ENCODE peak calls at places on chromosomes 2 and 18, in seven cellular contexts. P is GM12892, W is H1, K is SK-N-SH, X is K562, S is GM12878, T is HepG2. F is an unnamed sample.

GRCh38 chr2:9703701-9704221 is 73.0 kb upstream of the YWHAQ start:
- DNase-seq in P (no peak), W (no peak), K (no peak), X (peak; percentile 83), S (no peak), T (peak; percentile 83), F (no peak)

GRCh38 chr2:203535078-203535783 is at the start of gene RAPH1:
- DNase-seq in P (peak; percentile 49), W (peak; percentile 47), K (peak; percentile 95), X (peak; percentile 81), S (no peak), T (peak; percentile 75), F (peak; percentile 60)

GRCh38 chr2:9235388-9236344 is 29.1 kb downstream of the ASAP2 start:
- DNase-seq in P (no peak), W (no peak), K (peak; percentile 79), X (no peak), S (no peak), T (peak; percentile 17), F (no peak)

GRCh38 chr2:9768388-9768787 is 74.9 kb upstream of the TAF1B start:
- DNase-seq in P (no peak), W (peak; percentile 43), K (no peak), X (peak; percentile 58), S (no peak), T (peak; percentile 47), F (no peak)

GRCh38 chr2:223442874-223443273 is 159.3 kb downstream of the SCG2 start:
- DNase-seq in P (no peak), W (no peak), K (no peak), X (no peak), S (no peak), T (no peak), F (no peak)

GRCh38 chr18:11801573-11801972 is 49.6 kb upstream of the CHMP1B start:
- DNase-seq in P (no peak), W (no peak), K (no peak), X (no peak), S (no peak), T (no peak), F (no peak)

GRCh38 chr2:27622921-27623384 is 5.9 kb downstream of the CCDC121 start:
- DNase-seq in P (no peak), W (no peak), K (no peak), X (no peak), S (no peak), T (no peak), F (no peak)

GRCh38 chr2:233819884-233820765 is 34.2 kb downstream of the HJURP start:
- DNase-seq in P (no peak), W (no peak), K (no peak), X (no peak), S (no peak), T (no peak), F (no peak)

GRCh38 chr2:240467149-240467642 is 31.7 kb downstream of the GPC1 start:
- DNase-seq in P (peak; percentile 13), W (no peak), K (peak; percentile 38), X (no peak), S (no peak), T (no peak), F (no peak)

GRCh38 chr2:37583867-37584266 is 87.6 kb downstream of the CDC42EP3 start:
- DNase-seq in P (no peak), W (no peak), K (no peak), X (no peak), S (no peak), T (no peak), F (no peak)

GRCh38 chr2:200811336-200812121 is at the start of gene BZW1:
- DNase-seq in P (peak; percentile 85), W (peak; percentile 90), K (peak; percentile 98), X (peak; percentile 94), S (peak; percentile 88), T (peak; percentile 95), F (peak; percentile 89)

GRCh38 chr2:110807520-110807919 is 75.1 kb downstream of the ACOXL start:
- DNase-seq in P (no peak), W (no peak), K (no peak), X (no peak), S (no peak), T (no peak), F (no peak)

GRCh38 chr2:237712477-237713377 is 85.3 kb downstream of the LRRFIP1 start:
- DNase-seq in P (no peak), W (no peak), K (no peak), X (no peak), S (no peak), T (no peak), F (no peak)

GRCh38 chr2:88919087-88919738 is 227.7 kb downstream of the RPIA start:
- DNase-seq in P (no peak), W (no peak), K (peak; percentile 19), X (no peak), S (no peak), T (peak; percentile 31), F (no peak)

GRCh38 chr2:101173707-101174295 is 22.6 kb upstream of the TBC1D8 start:
- DNase-seq in P (no peak), W (no peak), K (no peak), X (no peak), S (peak; percentile 15), T (no peak), F (no peak)

GRCh38 chr2:164523026-164523425 is 98.3 kb downstream of the GRB14 start:
- DNase-seq in P (no peak), W (no peak), K (no peak), X (no peak), S (no peak), T (no peak), F (no peak)

GRCh38 chr2:223008162-223008561 is 43.8 kb upstream of the KCNE4 start:
- DNase-seq in P (no peak), W (no peak), K (no peak), X (no peak), S (no peak), T (no peak), F (no peak)

GRCh38 chr18:35728676-35729075 is 147.1 kb downstream of the GALNT1 start:
- DNase-seq in P (no peak), W (no peak), K (no peak), X (no peak), S (no peak), T (no peak), F (no peak)

GRCh38 chr18:31513189-31513907 is 15.4 kb downstream of the DSG2 start:
- DNase-seq in P (no peak), W (no peak), K (no peak), X (no peak), S (no peak), T (peak; percentile 41), F (no peak)

GRCh38 chr18:23137788-23138216 is 2.5 kb downstream of the CABLES1 start:
- DNase-seq in P (no peak), W (no peak), K (no peak), X (no peak), S (no peak), T (no peak), F (no peak)

GRCh38 chr2:182642328-182642727 is 73.7 kb upstream of the DNAJC10 start:
- DNase-seq in P (peak; percentile 5), W (no peak), K (peak; percentile 41), X (no peak), S (peak; percentile 27), T (peak; percentile 11), F (peak; percentile 23)
- TF ChIP-seq TAF1 in P (no peak), W (no peak), K (no peak), X (no peak), S (no peak), T (no peak), F (no peak)

GRCh38 chr2:170054996-170055395 is 123.0 kb upstream of the MYO3B start:
- DNase-seq in P (no peak), W (no peak), K (no peak), X (no peak), S (no peak), T (no peak), F (no peak)

GRCh38 chr2:170047331-170048065 is 130.4 kb upstream of the MYO3B start:
- DNase-seq in P (no peak), W (no peak), K (no peak), X (no peak), S (no peak), T (no peak), F (no peak)

GRCh38 chr2:170056900-170057299 is 121.0 kb upstream of the MYO3B start:
- DNase-seq in P (no peak), W (no peak), K (no peak), X (no peak), S (no peak), T (no peak), F (no peak)

DNA sequence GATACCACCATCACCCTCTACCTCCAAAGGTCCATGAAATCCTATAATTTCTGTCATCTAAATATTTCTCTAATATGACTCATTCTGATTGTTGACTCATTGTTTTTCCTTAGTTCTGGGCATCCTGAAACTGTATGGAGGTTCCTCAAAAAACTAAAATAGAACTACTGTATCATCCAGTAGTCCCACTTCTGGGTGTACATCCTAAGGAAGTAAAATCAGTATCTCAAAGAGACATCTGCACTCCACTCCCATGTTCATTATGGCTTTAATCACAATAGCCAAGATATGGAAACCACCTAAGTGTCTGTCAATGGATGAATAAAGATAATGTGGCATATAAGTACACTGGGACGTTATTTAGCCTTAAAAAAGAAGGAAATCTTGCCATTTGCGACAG is 125.8 kb upstream of the MYO3B start:
- DNase-seq in P (no peak), W (no peak), K (no peak), X (no peak), S (no peak), T (no peak), F (no peak)
- TF ChIP-seq TAF1 in P (no peak), W (no peak), K (no peak), X (no peak), S (no peak), T (no peak), F (no peak)

DNA sequence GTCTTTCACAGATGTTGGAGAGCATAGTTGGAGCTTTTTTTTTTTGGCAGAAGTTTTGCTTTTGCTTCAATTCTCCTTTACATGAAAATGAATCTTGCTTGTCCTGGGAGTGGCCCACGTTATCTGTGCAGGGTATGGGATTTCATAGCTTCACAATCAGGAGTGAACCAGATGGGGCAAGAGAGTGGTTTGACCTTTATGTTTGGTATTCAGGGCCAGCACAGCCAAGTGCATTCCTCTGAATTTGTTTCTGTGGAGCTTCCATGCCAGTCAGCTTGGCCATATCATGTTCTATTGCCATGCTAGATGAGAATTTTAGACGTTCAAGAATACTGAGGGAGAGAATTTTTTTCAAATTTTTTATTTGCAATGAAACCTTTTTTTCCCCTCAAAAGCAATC is 116.6 kb downstream of the PRPF40A start:
- DNase-seq in P (no peak), W (no peak), K (no peak), X (no peak), S (no peak), T (no peak), F (no peak)
- TF ChIP-seq TAF1 in P (no peak), W (no peak), K (no peak), X (no peak), S (no peak), T (no peak), F (no peak)

GRCh38 chr18:58911766-58912165 is 47.1 kb downstream of the ZNF532 start:
- DNase-seq in P (no peak), W (no peak), K (no peak), X (no peak), S (no peak), T (no peak), F (no peak)
- TF ChIP-seq TAF1 in P (no peak), W (no peak), K (no peak), X (no peak), S (no peak), T (no peak), F (no peak)

F was measured in GM12891.